ENCODE peak calls at places on chromosomes 5 and 9, in nine cellular contexts. E is GM03348; J is brain microvascular endothelial cell; O is ovary; M is cardiac muscle cell; Y is spleen; N is HAP-1; W is activated gamma-delta T cell treated with anti-CD3 and anti-CD28 coated beads, Interleukin-2, amount 50 U/mL, for 16 hours; X is GM04504. T is an unnamed sample.

GRCh38 chr5:119801570-119801969 is 172.2 kb downstream of the FAM170A start:
- DNase-seq in M (no peak), X (no peak), Y (no peak), N (no peak), E (no peak), W (no peak), J (no peak), O (no peak), T (no peak)

GRCh38 chr9:1994180-1994579 is 21.0 kb upstream of the SMARCA2 start:
- DNase-seq in E (no peak), X (no peak), J (no peak), N (no peak), Y (no peak), O (no peak), M (no peak), W (no peak), T (no peak)

GRCh38 chr5:177520271-177520670 is 3.5 kb upstream of the DDX41 start:
- DNase-seq in X (no peak), O (peak; percentile 3), E (no peak), Y (peak; percentile 61), W (no peak), N (no peak), J (no peak), M (no peak), T (no peak)

GRCh38 chr5:156594406-156594805 is 255.7 kb upstream of the PPP1R2B start:
- DNase-seq in M (no peak), O (no peak), N (no peak), J (no peak), Y (no peak), E (no peak), W (no peak), X (no peak), T (no peak)

GRCh38 chr9:17349816-17350215 is 215.0 kb downstream of the CNTLN start:
- DNase-seq in Y (no peak), J (peak; percentile 27), M (no peak), X (peak; percentile 20), N (no peak), E (peak; percentile 34), W (no peak), O (no peak), T (no peak)

GRCh38 chr9:126423022-126423708 is 96.5 kb downstream of the MVB12B start:
- DNase-seq in Y (no peak), X (no peak), J (no peak), M (no peak), N (no peak), O (no peak), E (no peak), W (no peak), T (no peak)

GRCh38 chr9:112890106-112891081 is at the start of gene SLC46A2:
- DNase-seq in O (no peak), W (no peak), Y (peak; percentile 75), E (peak; percentile 52), X (no peak), N (no peak), M (peak; percentile 45), J (no peak), T (no peak)

GRCh38 chr5:42915306-42915866 is 103.7 kb upstream of the SELENOP start:
- DNase-seq in X (no peak), J (no peak), O (no peak), M (no peak), W (no peak), E (no peak), Y (no peak), N (no peak), T (no peak)

GRCh38 chr9:136577941-136578619 is 32.2 kb upstream of the NOTCH1 start:
- DNase-seq in W (no peak), J (no peak), O (no peak), X (no peak), M (no peak), Y (no peak), N (no peak), E (no peak), T (no peak)

GRCh38 chr9:7216004-7216821 is 458.4 kb downstream of the KDM4C start:
- DNase-seq in W (no peak), N (no peak), E (peak; percentile 25), O (no peak), M (no peak), J (peak; percentile 18), X (no peak), Y (no peak), T (no peak)

GRCh38 chr9:127418037-127418471 is 6.1 kb upstream of the ZNF79 start:
- DNase-seq in W (no peak), Y (no peak), X (no peak), O (no peak), J (no peak), E (peak; percentile 31), M (peak; percentile 37), N (peak; percentile 21), T (no peak)

GRCh38 chr5:17828709-17829108 is 194.4 kb downstream of the TAF11L14 start:
- DNase-seq in J (peak; percentile 86), X (no peak), N (no peak), Y (no peak), M (no peak), W (no peak), E (no peak), O (no peak), T (no peak)

GRCh38 chr5:55899344-55899743 is 48.2 kb downstream of the IL31RA start:
- DNase-seq in X (no peak), J (peak; percentile 36), W (no peak), N (no peak), M (no peak), E (peak; percentile 52), Y (no peak), O (no peak), T (no peak)

GRCh38 chr9:89351584-89351983 is 33.3 kb downstream of the SECISBP2 start:
- DNase-seq in E (no peak), Y (no peak), J (no peak), N (no peak), X (no peak), M (no peak), O (no peak), W (no peak), T (no peak)

GRCh38 chr5:135076801-135077200 is 42.8 kb upstream of the PITX1 start:
- DNase-seq in E (no peak), J (no peak), Y (peak; percentile 22), O (no peak), M (no peak), X (no peak), W (no peak), N (no peak), T (no peak)

GRCh38 chr5:126120939-126121338 is 302.3 kb upstream of the GRAMD2B start:
- DNase-seq in M (no peak), Y (no peak), J (no peak), O (no peak), W (no peak), N (no peak), E (no peak), X (no peak), T (no peak)

GRCh38 chr5:96433066-96433447 is at the start of gene PCSK1:
- DNase-seq in W (no peak), X (no peak), O (no peak), M (no peak), N (no peak), Y (no peak), J (no peak), E (peak; percentile 11), T (peak; percentile 88)

GRCh38 chr9:104091708-104092107 is 2.4 kb upstream of the SMC2 start:
- DNase-seq in O (no peak), Y (no peak), N (no peak), W (no peak), J (peak; percentile 67), E (no peak), X (no peak), M (peak; percentile 47), T (peak; percentile 79)

GRCh38 chr9:99272866-99273265 is 50.8 kb downstream of the SEC61B start:
- DNase-seq in Y (no peak), X (no peak), M (no peak), E (no peak), N (no peak), J (no peak), O (no peak), W (no peak), T (no peak)

GRCh38 chr5:75037106-75037505 is 15.3 kb downstream of the GCNT4 start:
- DNase-seq in O (no peak), E (peak; percentile 75), M (no peak), J (peak; percentile 81), W (no peak), X (peak; percentile 55), N (no peak), Y (no peak), T (no peak)

GRCh38 chr9:115952667-115953316 is 200.8 kb upstream of the PAPPA start:
- DNase-seq in O (no peak), W (no peak), Y (no peak), M (no peak), E (no peak), N (no peak), J (peak; percentile 78), X (peak; percentile 53), T (no peak)

T was measured in NCI-H1092.